ENCODE peak calls at places on chromosomes 3 and 15, in seven cellular contexts. S is ovary, A is WERI-Rb-1, E is GM06990, Y is pancreas, U is choroid plexus epithelial cell, V is AG10803. H is an unnamed sample.
A peak's percentile ranks its signal among the peaks of the same experiment; 100 is the strongest.

GRCh38 chr3:196969660-196970546 is 1.3 kb upstream of the PIGZ start:
- DNase-seq in S (peak; percentile 65), A (peak; percentile 23), E (peak; percentile 83), Y (peak; percentile 65), U (peak; percentile 44), V (peak; percentile 37), H (no peak)

GRCh38 chr3:14625443-14625842 is 26.1 kb upstream of the CCDC174 start:
- DNase-seq in S (no peak), A (no peak), E (no peak), Y (no peak), U (no peak), V (no peak), H (no peak)

GRCh38 chr3:172707967-172708366 is 2.9 kb downstream of the NCEH1 start:
- DNase-seq in S (no peak), A (no peak), E (no peak), Y (no peak), U (peak; percentile 68), V (peak; percentile 85), H (no peak)

GRCh38 chr15:52778457-52778856 is 11.7 kb downstream of the ONECUT1 start:
- DNase-seq in S (no peak), A (no peak), E (no peak), Y (no peak), U (no peak), V (no peak), H (no peak)

GRCh38 chr3:65745306-65745705 is 293.4 kb downstream of the MAGI1 start:
- DNase-seq in S (no peak), A (no peak), E (no peak), Y (no peak), U (no peak), V (no peak), H (no peak)

GRCh38 chr3:21237638-21238037 is 513.4 kb downstream of the ZNF385D start:
- DNase-seq in S (no peak), A (no peak), E (no peak), Y (no peak), U (no peak), V (peak; percentile 71), H (no peak)

GRCh38 chr15:99169769-99170311 is 65.0 kb downstream of the SYNM start:
- DNase-seq in S (no peak), A (no peak), E (no peak), Y (no peak), U (peak; percentile 65), V (peak; percentile 61), H (no peak)

GRCh38 chr3:33380653-33381052 is 59.6 kb downstream of the UBP1 start:
- DNase-seq in S (no peak), A (no peak), E (no peak), Y (no peak), U (no peak), V (no peak), H (no peak)

GRCh38 chr15:57462391-57462790 is 86.1 kb downstream of the CGNL1 start:
- DNase-seq in S (no peak), A (no peak), E (no peak), Y (no peak), U (peak; percentile 38), V (no peak), H (no peak)

GRCh38 chr15:39925112-39925830 is 5.2 kb upstream of the GPR176 start:
- DNase-seq in S (no peak), A (no peak), E (no peak), Y (no peak), U (peak; percentile 55), V (no peak), H (no peak)

GRCh38 chr15:39511000-39511914 is 69.6 kb upstream of the THBS1 start:
- DNase-seq in S (peak; percentile 51), A (no peak), E (no peak), Y (peak; percentile 29), U (peak; percentile 87), V (peak; percentile 89), H (no peak)

GRCh38 chr3:194876403-194877165 is 190.9 kb downstream of the FAM43A start:
- DNase-seq in S (no peak), A (no peak), E (no peak), Y (no peak), U (no peak), V (no peak), H (no peak)

GRCh38 chr3:175731543-175731942 is 872.4 kb downstream of the NAALADL2 start:
- DNase-seq in S (no peak), A (no peak), E (no peak), Y (no peak), U (no peak), V (no peak), H (no peak)

GRCh38 chr3:142447308-142447851 is 457 bp downstream of the XRN1 start:
- DNase-seq in S (no peak), A (no peak), E (no peak), Y (peak; percentile 25), U (peak; percentile 63), V (peak; percentile 52), H (peak; percentile 16)

GRCh38 chr15:72965671-72966070 is 86.6 kb upstream of the NEO1 start:
- DNase-seq in S (no peak), A (no peak), E (no peak), Y (no peak), U (no peak), V (no peak), H (no peak)

GRCh38 chr3:190053919-190054672 is 66.6 kb downstream of the P3H2 start:
- DNase-seq in S (no peak), A (no peak), E (no peak), Y (no peak), U (peak; percentile 83), V (peak; percentile 73), H (no peak)

GRCh38 chr3:62371032-62371734 is 2.2 kb downstream of the FEZF2 start:
- DNase-seq in S (no peak), A (no peak), E (no peak), Y (no peak), U (no peak), V (no peak), H (no peak)

GRCh38 chr15:59437777-59438574 is at the start of gene FAM81A:
- DNase-seq in S (peak; percentile 91), A (peak; percentile 85), E (peak; percentile 85), Y (peak; percentile 70), U (peak; percentile 56), V (peak; percentile 48), H (no peak)

GRCh38 chr3:173191611-173192010 is 50.6 kb upstream of the SPATA16 start:
- DNase-seq in S (no peak), A (no peak), E (no peak), Y (no peak), U (peak; percentile 1), V (no peak), H (no peak)

GRCh38 chr15:80173022-80173759 is 20.4 kb downstream of the FAH start:
- DNase-seq in S (peak; percentile 67), A (peak; percentile 75), E (peak; percentile 29), Y (peak; percentile 63), U (peak; percentile 77), V (peak; percentile 32), H (peak; percentile 35)

GRCh38 chr15:69893863-69894262 is 203.9 kb downstream of the TLE3 start:
- DNase-seq in S (no peak), A (peak; percentile 65), E (no peak), Y (no peak), U (peak; percentile 78), V (peak; percentile 79), H (no peak)

GRCh38 chr3:147393261-147393964 is 12.9 kb downstream of the ZIC4 start:
- DNase-seq in S (no peak), A (peak; percentile 91), E (no peak), Y (no peak), U (peak; percentile 88), V (peak; percentile 56), H (no peak)

GRCh38 chr3:72042397-72043211 is 257.7 kb upstream of the PROK2 start:
- DNase-seq in S (no peak), A (no peak), E (no peak), Y (no peak), U (peak; percentile 46), V (peak; percentile 91), H (no peak)

GRCh38 chr3:18680759-18681158 is 255.6 kb upstream of the SATB1 start:
- DNase-seq in S (no peak), A (no peak), E (no peak), Y (no peak), U (no peak), V (no peak), H (no peak)

GRCh38 chr15:77421370-77421700 is 647 bp downstream of the HMG20A start:
- DNase-seq in S (no peak), A (no peak), E (no peak), Y (no peak), U (peak; percentile 22), V (no peak), H (no peak)

GRCh38 chr3:27861047-27862036 is 139.2 kb upstream of the EOMES start:
- DNase-seq in S (no peak), A (no peak), E (no peak), Y (no peak), U (no peak), V (no peak), H (no peak)

GRCh38 chr3:111904376-111905241 is 45.5 kb downstream of the PHLDB2 start:
- DNase-seq in S (no peak), A (no peak), E (no peak), Y (no peak), U (peak; percentile 96), V (peak; percentile 98), H (no peak)

GRCh38 chr15:66734961-66735908 is 33.2 kb downstream of the SMAD6 start:
- DNase-seq in S (no peak), A (no peak), E (no peak), Y (no peak), U (no peak), V (no peak), H (no peak)

GRCh38 chr15:68301300-68301699 is 23.8 kb downstream of the FEM1B start:
- DNase-seq in S (no peak), A (no peak), E (no peak), Y (no peak), U (no peak), V (no peak), H (no peak)

GRCh38 chr15:41894791-41895463 is 1.1 kb upstream of the SPTBN5 start:
- DNase-seq in S (peak; percentile 80), A (peak; percentile 30), E (peak; percentile 84), Y (peak; percentile 88), U (peak; percentile 81), V (peak; percentile 71), H (peak; percentile 53)
- H3K4me3 ChIP-seq in S (no peak overlapping the region), A (no peak overlapping the region), E (peak overlapping the region; percentile 26), Y (no peak overlapping the region), U (peak overlapping the region; percentile 28), V (peak overlapping the region; percentile 6), H (peak overlapping the region; percentile 4)

GRCh38 chr3:22401499-22401898 is 650.5 kb upstream of the ZNF385D start:
- DNase-seq in S (no peak), A (no peak), E (no peak), Y (no peak), U (no peak), V (no peak), H (no peak)
- H3K4me3 ChIP-seq in S (no peak overlapping the region), A (no peak overlapping the region), E (no peak overlapping the region), Y (no peak overlapping the region), U (no peak overlapping the region), V (no peak overlapping the region), H (no peak overlapping the region)

GRCh38 chr3:123113889-123114450 is 47.1 kb downstream of the PDIA5 start:
- DNase-seq in S (no peak), A (no peak), E (no peak), Y (no peak), U (peak; percentile 70), V (no peak), H (no peak)
- H3K4me3 ChIP-seq in S (no peak overlapping the region), A (no peak overlapping the region), E (no peak overlapping the region), Y (no peak overlapping the region), U (no peak overlapping the region), V (no peak overlapping the region), H (no peak overlapping the region)

DNA sequence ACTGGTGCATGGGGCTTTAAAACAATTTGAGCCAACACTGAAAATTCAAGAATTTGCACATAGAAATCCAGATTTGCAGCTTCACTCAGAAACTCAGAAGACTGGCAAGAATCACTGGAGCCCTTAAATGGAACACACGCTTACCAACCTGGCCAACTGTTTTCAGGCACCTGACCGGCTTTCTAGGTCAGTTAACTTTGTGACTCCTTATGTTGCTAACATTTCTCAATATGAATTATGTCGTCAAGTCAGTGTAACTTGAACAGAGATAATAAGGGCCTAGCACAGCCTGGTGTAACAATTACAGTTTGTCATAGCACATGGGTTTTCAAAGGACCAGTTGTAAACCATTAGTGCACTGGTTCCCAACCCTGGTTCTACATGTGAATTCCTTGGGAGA is 6.8 kb downstream of the CERS3 start:
- DNase-seq in S (no peak), A (no peak), E (no peak), Y (no peak), U (no peak), V (no peak), H (no peak)
- H3K4me3 ChIP-seq in S (no peak overlapping the region), A (no peak overlapping the region), E (no peak overlapping the region), Y (no peak overlapping the region), U (no peak overlapping the region), V (no peak overlapping the region), H (no peak overlapping the region)